ENCODE peak calls at places on chromosomes 5 and 9, in eight cellular contexts. One of them, this sample, is unnamed.

GRCh38 chr5:71533614-71534013 is 53.5 kb upstream of the MCCC2 start:
- DNase-seq in Right ventricle myocardium superior: no peak
- DNase-seq in anterior cingulate cortex: no peak
- DNase-seq in activated CD4-positive, alpha-beta T cell treated with anti-CD3 and anti-CD28 coated beads, Interleukin-2, amount 50 U/mL, for 4 hours: no peak
- DNase-seq in fibroblast of mammary gland: peak; percentile 58
- DNase-seq in nucleus accumbens: no peak
- DNase-seq in SHP77: no peak
- DNase-seq in AG04450: no peak
- DNase-seq in this sample: no peak

GRCh38 chr5:39502704-39503103 is 77.9 kb upstream of the DAB2 start:
- DNase-seq in Right ventricle myocardium superior: peak; percentile 45
- DNase-seq in anterior cingulate cortex: no peak
- DNase-seq in activated CD4-positive, alpha-beta T cell treated with anti-CD3 and anti-CD28 coated beads, Interleukin-2, amount 50 U/mL, for 4 hours: no peak
- DNase-seq in fibroblast of mammary gland: no peak
- DNase-seq in nucleus accumbens: no peak
- DNase-seq in SHP77: no peak
- DNase-seq in AG04450: no peak
- DNase-seq in this sample: no peak

GRCh38 chr9:127038531-127038930 is 83.9 kb downstream of the ANGPTL2 start:
- DNase-seq in Right ventricle myocardium superior: no peak
- DNase-seq in anterior cingulate cortex: no peak
- DNase-seq in activated CD4-positive, alpha-beta T cell treated with anti-CD3 and anti-CD28 coated beads, Interleukin-2, amount 50 U/mL, for 4 hours: no peak
- DNase-seq in fibroblast of mammary gland: no peak
- DNase-seq in nucleus accumbens: no peak
- DNase-seq in SHP77: no peak
- DNase-seq in AG04450: no peak
- DNase-seq in this sample: no peak

GRCh38 chr5:142441638-142442037 is 116.8 kb upstream of the SPRY4 start:
- DNase-seq in Right ventricle myocardium superior: no peak
- DNase-seq in anterior cingulate cortex: no peak
- DNase-seq in activated CD4-positive, alpha-beta T cell treated with anti-CD3 and anti-CD28 coated beads, Interleukin-2, amount 50 U/mL, for 4 hours: no peak
- DNase-seq in fibroblast of mammary gland: peak; percentile 68
- DNase-seq in nucleus accumbens: no peak
- DNase-seq in SHP77: no peak
- DNase-seq in AG04450: no peak
- DNase-seq in this sample: no peak

GRCh38 chr5:61489574-61489973 is 157.5 kb downstream of the ZSWIM6 start:
- DNase-seq in Right ventricle myocardium superior: no peak
- DNase-seq in anterior cingulate cortex: no peak
- DNase-seq in activated CD4-positive, alpha-beta T cell treated with anti-CD3 and anti-CD28 coated beads, Interleukin-2, amount 50 U/mL, for 4 hours: no peak
- DNase-seq in fibroblast of mammary gland: no peak
- DNase-seq in nucleus accumbens: no peak
- DNase-seq in SHP77: no peak
- DNase-seq in AG04450: no peak
- DNase-seq in this sample: no peak

GRCh38 chr5:81450940-81451339 is 57.0 kb upstream of the ACOT12 start:
- DNase-seq in Right ventricle myocardium superior: no peak
- DNase-seq in anterior cingulate cortex: no peak
- DNase-seq in activated CD4-positive, alpha-beta T cell treated with anti-CD3 and anti-CD28 coated beads, Interleukin-2, amount 50 U/mL, for 4 hours: no peak
- DNase-seq in fibroblast of mammary gland: peak; percentile 46
- DNase-seq in nucleus accumbens: no peak
- DNase-seq in SHP77: no peak
- DNase-seq in AG04450: no peak
- DNase-seq in this sample: no peak

GRCh38 chr5:61575103-61575502 is 243.0 kb downstream of the ZSWIM6 start:
- DNase-seq in Right ventricle myocardium superior: no peak
- DNase-seq in anterior cingulate cortex: no peak
- DNase-seq in activated CD4-positive, alpha-beta T cell treated with anti-CD3 and anti-CD28 coated beads, Interleukin-2, amount 50 U/mL, for 4 hours: no peak
- DNase-seq in fibroblast of mammary gland: peak; percentile 78
- DNase-seq in nucleus accumbens: no peak
- DNase-seq in SHP77: no peak
- DNase-seq in AG04450: peak; percentile 55
- DNase-seq in this sample: no peak

GRCh38 chr5:116442095-116442534 is 132.5 kb downstream of the SEMA6A start:
- DNase-seq in Right ventricle myocardium superior: peak; percentile 68
- DNase-seq in anterior cingulate cortex: no peak
- DNase-seq in activated CD4-positive, alpha-beta T cell treated with anti-CD3 and anti-CD28 coated beads, Interleukin-2, amount 50 U/mL, for 4 hours: no peak
- DNase-seq in fibroblast of mammary gland: peak; percentile 45
- DNase-seq in nucleus accumbens: no peak
- DNase-seq in SHP77: peak; percentile 36
- DNase-seq in AG04450: no peak
- DNase-seq in this sample: no peak

GRCh38 chr9:136578915-136579637 is 33.2 kb upstream of the NOTCH1 start:
- DNase-seq in Right ventricle myocardium superior: peak; percentile 67
- DNase-seq in anterior cingulate cortex: no peak
- DNase-seq in activated CD4-positive, alpha-beta T cell treated with anti-CD3 and anti-CD28 coated beads, Interleukin-2, amount 50 U/mL, for 4 hours: no peak
- DNase-seq in fibroblast of mammary gland: no peak
- DNase-seq in nucleus accumbens: no peak
- DNase-seq in SHP77: peak; percentile 15
- DNase-seq in AG04450: no peak
- DNase-seq in this sample: no peak